ENCODE peak calls at places on chromosome 5, in ten cellular contexts. H, I, R, F, M, U, K, T, A and V are unnamed samples.

GRCh38 chr5:132470596-132470995 is 20.0 kb downstream of the IRF1 start:
- DNase-seq in R (no peak), H (no peak), M (no peak), I (no peak), A (no peak), F (no peak), T (no peak), K (no peak), U (no peak), V (no peak)

GRCh38 chr5:10077721-10078551 is 171.8 kb downstream of the ATPSCKMT start:
- DNase-seq in M (no peak), R (no peak), K (no peak), U (no peak), F (no peak), H (no peak), A (no peak), T (no peak), I (peak; percentile 77), V (no peak)

GRCh38 chr5:167944121-167944858 is 347.2 kb upstream of the WWC1 start:
- DNase-seq in U (no peak), H (no peak), K (no peak), T (no peak), R (no peak), F (no peak), A (no peak), M (no peak), I (no peak), V (no peak)

GRCh38 chr5:103569313-103570060 is 6.9 kb upstream of the NUDT12 start:
- DNase-seq in T (no peak), H (no peak), M (no peak), F (peak; percentile 48), R (no peak), K (no peak), U (no peak), I (peak; percentile 8), A (no peak), V (no peak)

GRCh38 chr5:9034671-9035070 is 511.2 kb downstream of the SEMA5A start:
- DNase-seq in R (no peak), T (no peak), H (no peak), M (no peak), U (peak; percentile 88), A (no peak), I (peak; percentile 50), F (no peak), K (no peak), V (peak; percentile 60)

GRCh38 chr5:1526151-1526631 is 2.4 kb upstream of the LPCAT1 start:
- DNase-seq in A (peak; percentile 10), H (no peak), T (no peak), F (no peak), R (peak; percentile 41), M (no peak), I (no peak), U (no peak), K (no peak), V (no peak)

GRCh38 chr5:172878585-172879433 is 44.8 kb downstream of the ERGIC1 start:
- DNase-seq in A (no peak), I (peak; percentile 79), M (no peak), F (no peak), T (no peak), H (no peak), U (peak; percentile 83), R (no peak), K (no peak), V (no peak)

GRCh38 chr5:180463216-180463900 is 30.8 kb upstream of the CNOT6 start:
- DNase-seq in U (no peak), K (no peak), F (no peak), A (no peak), I (no peak), H (no peak), R (no peak), M (no peak), T (no peak), V (no peak)

DNA sequence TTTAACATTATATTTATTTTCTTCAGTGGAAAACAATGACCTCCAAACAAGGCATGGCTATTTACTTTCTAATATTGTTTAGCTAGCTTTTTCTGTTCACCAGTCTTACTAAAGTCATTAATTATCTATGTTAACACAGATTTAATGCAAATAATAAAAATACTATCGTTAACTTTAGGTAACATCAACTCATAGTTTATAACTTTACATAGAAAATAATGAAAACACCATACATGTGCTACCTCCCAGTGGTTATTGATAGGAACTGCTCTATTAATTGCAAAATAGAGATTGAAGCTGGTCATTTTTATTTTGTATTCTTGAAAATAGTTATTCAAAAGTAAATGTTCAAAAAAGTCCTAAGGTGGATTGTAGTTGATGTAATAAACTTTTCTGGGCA is 78.3 kb upstream of the HCN1 start:
- DNase-seq in M (peak; percentile 0), F (no peak), H (no peak), U (no peak), R (no peak), T (no peak), K (no peak), A (no peak), I (no peak), V (no peak)
- TF ChIP-seq CTCF in M (no peak), F (peak; percentile 43), H (peak; percentile 68), U (no peak), R (peak; percentile 79), T (peak; percentile 32), K (peak; percentile 69), A (peak; percentile 27), I (peak; percentile 0), V (peak; percentile 25)

GRCh38 chr5:137186759-137187461 is 312.2 kb downstream of the SPOCK1 start:
- DNase-seq in A (peak; percentile 20), R (no peak), U (peak; percentile 2), F (peak; percentile 52), H (no peak), K (no peak), I (peak; percentile 94), M (no peak), T (no peak), V (peak; percentile 51)

GRCh38 chr5:137182576-137182975 is 316.6 kb downstream of the SPOCK1 start:
- DNase-seq in K (no peak), I (no peak), A (no peak), T (no peak), U (no peak), R (no peak), H (no peak), M (no peak), F (no peak), V (no peak)

GRCh38 chr5:137185193-137185592 is 313.9 kb downstream of the SPOCK1 start:
- DNase-seq in U (no peak), T (no peak), K (no peak), A (no peak), H (no peak), F (no peak), R (no peak), M (no peak), I (no peak), V (no peak)

GRCh38 chr5:137181685-137182084 is 317.4 kb downstream of the SPOCK1 start:
- DNase-seq in H (no peak), M (no peak), A (no peak), I (no peak), K (no peak), U (no peak), R (no peak), T (no peak), F (no peak), V (no peak)

DNA sequence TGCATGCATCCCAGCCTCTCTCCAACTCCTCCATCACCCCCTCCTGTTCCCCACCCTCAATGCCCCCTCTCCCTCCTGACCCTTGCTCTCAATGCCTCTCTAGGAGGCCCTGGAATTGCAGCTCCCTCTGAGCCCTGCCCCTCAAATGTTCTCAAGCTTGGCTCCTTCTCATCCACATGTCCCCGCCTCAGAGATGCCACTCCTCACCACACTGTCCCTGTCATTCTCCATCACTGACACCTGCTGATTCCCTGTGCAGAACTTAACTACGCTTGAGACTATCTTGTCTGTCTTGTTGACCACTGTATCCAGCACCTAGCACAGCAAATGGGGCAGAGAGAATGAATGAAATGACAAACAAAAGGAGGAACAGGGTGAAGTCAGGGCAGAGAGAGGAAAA is 314.4 kb downstream of the SPOCK1 start:
- DNase-seq in R (no peak), U (no peak), M (no peak), T (no peak), A (no peak), K (no peak), I (no peak), F (no peak), H (no peak), V (no peak)
- TF ChIP-seq CTCF in R (no peak), U (no peak), M (no peak), T (no peak), A (no peak), K (no peak), I (no peak), F (no peak), H (no peak), V (no peak)

DNA sequence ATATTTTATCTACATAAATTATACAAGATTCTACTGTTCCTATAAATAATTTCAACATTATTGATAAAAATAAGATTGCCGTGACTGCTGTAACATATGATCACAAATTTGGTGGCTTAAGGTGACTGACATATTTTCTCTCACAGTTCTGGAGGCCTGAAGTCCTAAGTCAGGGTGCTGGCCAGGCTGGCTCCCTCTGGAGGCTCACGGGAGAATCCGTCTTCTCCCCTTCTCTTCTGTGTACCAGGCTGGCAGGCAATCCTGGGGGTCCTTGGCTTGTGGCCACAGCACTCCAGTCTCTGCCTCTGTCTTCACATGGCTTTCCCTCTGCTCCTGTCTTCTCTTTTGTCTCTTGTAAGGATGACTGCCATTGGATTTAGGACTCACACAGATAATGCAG is 31.7 kb upstream of the IRX2 start:
- DNase-seq in R (no peak), I (peak; percentile 9), U (no peak), H (no peak), T (no peak), K (no peak), A (no peak), M (no peak), F (no peak), V (no peak)
- TF ChIP-seq CTCF in R (peak; percentile 51), I (peak; percentile 28), U (no peak), H (peak; percentile 14), T (no peak), K (peak; percentile 42), A (no peak), M (no peak), F (no peak), V (peak; percentile 44)

GRCh38 chr5:140801494-140801841 is 611 bp downstream of the PCDHA3 start:
- DNase-seq in H (no peak), A (no peak), F (no peak), K (no peak), U (no peak), I (peak; percentile 4), R (peak; percentile 26), M (peak; percentile 29), T (no peak), V (no peak)

GRCh38 chr5:140796718-140797095 is 2.1 kb downstream of the PCDHA2 start:
- DNase-seq in T (no peak), U (no peak), R (peak; percentile 36), H (no peak), M (no peak), A (no peak), K (no peak), F (no peak), I (no peak), V (no peak)

GRCh38 chr5:140795259-140795641 is 598 bp downstream of the PCDHA2 start:
- DNase-seq in M (peak; percentile 51), H (no peak), U (no peak), R (peak; percentile 75), I (no peak), F (peak; percentile 54), A (no peak), K (peak; percentile 44), T (no peak), V (no peak)

GRCh38 chr5:140802781-140803271 is 2.0 kb downstream of the PCDHA3 start:
- DNase-seq in H (no peak), T (no peak), U (no peak), A (no peak), M (no peak), R (peak; percentile 27), I (no peak), K (no peak), F (no peak), V (no peak)

GRCh38 chr5:140800816-140801493 is at the start of gene PCDHA3:
- DNase-seq in F (no peak), A (no peak), T (no peak), R (no peak), U (no peak), I (peak; percentile 34), H (no peak), M (peak; percentile 22), K (no peak), V (no peak)
- TF ChIP-seq CTCF in F (no peak), A (no peak), T (no peak), R (peak; percentile 67), U (peak; percentile 15), I (peak; percentile 28), H (no peak), M (peak; percentile 61), K (peak; percentile 45), V (peak; percentile 46)